ENCODE peak calls at places on chromosomes 11 and 22, in five cellular contexts. M is choroid plexus epithelial cell, B is epithelial cell of esophagus, A is HEK293T, X is erythroblast. S is an unnamed sample.

GRCh38 chr22:41848468-41848867 is 15.6 kb downstream of the SREBF2 start:
- DNase-seq in M (no peak), B (peak; percentile 83), A (no peak), X (peak; percentile 86), S (no peak)

GRCh38 chr11:2207212-2207611 is 35.6 kb upstream of the TH start:
- DNase-seq in M (no peak), B (no peak), A (no peak), X (no peak), S (no peak)

GRCh38 chr11:10599388-10600175 is 31.1 kb upstream of the LYVE1 start:
- DNase-seq in M (peak; percentile 88), B (peak; percentile 52), A (no peak), X (no peak), S (no peak)

GRCh38 chr22:19923914-19924513 is 17.6 kb upstream of the COMT start:
- DNase-seq in M (no peak), B (no peak), A (no peak), X (no peak), S (no peak)

GRCh38 chr11:72613977-72614376 is 60.2 kb downstream of the PDE2A start:
- DNase-seq in M (no peak), B (no peak), A (no peak), X (no peak), S (no peak)

GRCh38 chr22:31818481-31819392 is 64.9 kb downstream of the DEPDC5 start:
- DNase-seq in M (peak; percentile 29), B (peak; percentile 4), A (no peak), X (peak; percentile 26), S (peak; percentile 43)

GRCh38 chr11:47189100-47189834 is 3.0 kb upstream of the PACSIN3 start:
- DNase-seq in M (peak; percentile 92), B (peak; percentile 93), A (no peak), X (peak; percentile 25), S (peak; percentile 80)

GRCh38 chr11:96014234-96014633 is 90.3 kb upstream of the MTMR2 start:
- DNase-seq in M (peak; percentile 71), B (peak; percentile 63), A (no peak), X (no peak), S (peak; percentile 81)

GRCh38 chr11:77471520-77472234 is 2.2 kb downstream of the PAK1 start:
- DNase-seq in M (peak; percentile 22), B (peak; percentile 73), A (peak; percentile 34), X (peak; percentile 62), S (no peak)

GRCh38 chr22:41367039-41367679 is 14.6 kb upstream of the TEF start:
- DNase-seq in M (peak; percentile 99), B (peak; percentile 95), A (peak; percentile 83), X (peak; percentile 97), S (peak; percentile 92)

GRCh38 chr22:40050258-40050657 is 55.5 kb downstream of the FAM83F start:
- DNase-seq in M (no peak), B (no peak), A (no peak), X (no peak), S (no peak)

GRCh38 chr11:84437129-84438123 is 1151.3 kb upstream of the CCDC90B start:
- DNase-seq in M (no peak), B (peak; percentile 45), A (no peak), X (no peak), S (no peak)

GRCh38 chr11:1779806-1780699 is 16.3 kb upstream of the CTSD start:
- DNase-seq in M (no peak), B (no peak), A (no peak), X (no peak), S (no peak)

GRCh38 chr11:45766469-45766868 is 38.5 kb upstream of the SLC35C1 start:
- DNase-seq in M (no peak), B (no peak), A (no peak), X (no peak), S (no peak)

GRCh38 chr11:115488945-115489344 is 15.3 kb downstream of the CADM1 start:
- DNase-seq in M (peak; percentile 10), B (no peak), A (no peak), X (no peak), S (peak; percentile 1)

S was measured in brain microvascular endothelial cell.